ENCODE peak calls at places on chromosomes 4 and X, in six cellular contexts. One of them, this sample, is unnamed.

GRCh38 chr4:151921811-151922210 is 161.0 kb upstream of the GATB start:
- DNase-seq in lower lobe of right lung: no peak
- DNase-seq in fibroblast of lung: no peak
- DNase-seq in astrocyte of the spinal cord: peak; percentile 20
- DNase-seq in small intestine: no peak
- DNase-seq in IMR-90: peak; percentile 46
- DNase-seq in this sample: no peak

GRCh38 chrX:151776113-151776790 is 41.7 kb downstream of the CNGA2 start:
- DNase-seq in IMR-90: no peak
- DNase-seq in fibroblast of lung: no peak
- DNase-seq in small intestine: no peak
- DNase-seq in astrocyte of the spinal cord: no peak
- DNase-seq in lower lobe of right lung: no peak
- DNase-seq in this sample: no peak

GRCh38 chr4:153115322-153116100 is 88.7 kb upstream of the TRIM2 start:
- DNase-seq in lower lobe of right lung: no peak
- DNase-seq in small intestine: peak; percentile 63
- DNase-seq in IMR-90: peak; percentile 77
- DNase-seq in fibroblast of lung: peak; percentile 72
- DNase-seq in astrocyte of the spinal cord: peak; percentile 82
- DNase-seq in this sample: peak; percentile 34

GRCh38 chrX:13699183-13699826 is 10.4 kb downstream of the RAB9A start:
- DNase-seq in astrocyte of the spinal cord: no peak
- DNase-seq in lower lobe of right lung: no peak
- DNase-seq in fibroblast of lung: no peak
- DNase-seq in IMR-90: peak; percentile 23
- DNase-seq in small intestine: peak; percentile 85
- DNase-seq in this sample: no peak

GRCh38 chr4:138494931-138495330 is 252.8 kb upstream of the SLC7A11 start:
- DNase-seq in lower lobe of right lung: no peak
- DNase-seq in small intestine: peak; percentile 9
- DNase-seq in IMR-90: peak; percentile 46
- DNase-seq in fibroblast of lung: no peak
- DNase-seq in astrocyte of the spinal cord: peak; percentile 4
- DNase-seq in this sample: no peak

GRCh38 chr4:40908297-40908696 is 158.5 kb downstream of the NSUN7 start:
- DNase-seq in fibroblast of lung: no peak
- DNase-seq in small intestine: no peak
- DNase-seq in lower lobe of right lung: peak; percentile 71
- DNase-seq in IMR-90: no peak
- DNase-seq in astrocyte of the spinal cord: no peak
- DNase-seq in this sample: no peak

GRCh38 chr4:17204908-17205307 is 306.5 kb upstream of the LDB2 start:
- DNase-seq in small intestine: no peak
- DNase-seq in astrocyte of the spinal cord: no peak
- DNase-seq in lower lobe of right lung: no peak
- DNase-seq in IMR-90: no peak
- DNase-seq in fibroblast of lung: peak; percentile 37
- DNase-seq in this sample: no peak

GRCh38 chr4:121950212-121950679 is 1.6 kb downstream of the TRPC3 start:
- DNase-seq in astrocyte of the spinal cord: peak; percentile 70
- DNase-seq in small intestine: peak; percentile 37
- DNase-seq in IMR-90: peak; percentile 69
- DNase-seq in lower lobe of right lung: peak; percentile 82
- DNase-seq in fibroblast of lung: peak; percentile 79
- DNase-seq in this sample: peak; percentile 49

GRCh38 chr4:7062816-7063215 is 5.0 kb downstream of the GRPEL1 start:
- DNase-seq in IMR-90: no peak
- DNase-seq in astrocyte of the spinal cord: no peak
- DNase-seq in small intestine: no peak
- DNase-seq in lower lobe of right lung: no peak
- DNase-seq in fibroblast of lung: no peak
- DNase-seq in this sample: no peak

GRCh38 chr4:74133786-74134499 is 24.0 kb upstream of the MTHFD2L start:
- DNase-seq in astrocyte of the spinal cord: peak; percentile 91
- DNase-seq in IMR-90: peak; percentile 86
- DNase-seq in lower lobe of right lung: peak; percentile 72
- DNase-seq in small intestine: peak; percentile 78
- DNase-seq in fibroblast of lung: peak; percentile 93
- DNase-seq in this sample: peak; percentile 84

GRCh38 chr4:125368684-125369083 is 53.9 kb downstream of the FAT4 start:
- DNase-seq in lower lobe of right lung: no peak
- DNase-seq in IMR-90: peak; percentile 84
- DNase-seq in astrocyte of the spinal cord: peak; percentile 95
- DNase-seq in fibroblast of lung: peak; percentile 92
- DNase-seq in small intestine: no peak
- DNase-seq in this sample: no peak
- H3K4me3 ChIP-seq in lower lobe of right lung: peak overlapping the region; percentile 31
- H3K4me3 ChIP-seq in IMR-90: peak overlapping the region; percentile 60
- H3K4me3 ChIP-seq in astrocyte of the spinal cord: peak overlapping the region; percentile 23
- H3K4me3 ChIP-seq in fibroblast of lung: peak overlapping the region; percentile 37
- H3K4me3 ChIP-seq in small intestine: no peak overlapping the region
- H3K4me3 ChIP-seq in this sample: peak overlapping the region; percentile 44

DNA sequence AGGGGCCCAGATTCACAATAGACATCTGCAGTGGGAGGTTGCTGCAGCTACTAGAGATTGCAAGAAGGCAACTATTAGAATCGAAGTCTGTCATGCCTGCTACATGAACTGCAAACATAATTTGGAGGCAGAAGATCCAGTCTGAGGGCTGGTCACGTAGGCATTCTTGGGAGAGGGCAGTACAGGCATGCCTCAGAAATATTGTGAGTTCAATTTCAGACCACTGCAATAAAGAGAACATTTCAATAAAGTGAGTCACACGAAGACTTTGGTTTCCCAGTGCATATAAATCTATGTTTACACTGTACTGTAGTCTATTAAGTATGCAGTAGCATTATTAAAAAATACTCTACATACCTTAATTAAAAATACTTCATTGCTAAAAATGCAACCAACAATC is 585.8 kb upstream of the FAT1 start:
- DNase-seq in lower lobe of right lung: no peak
- DNase-seq in astrocyte of the spinal cord: peak; percentile 67
- DNase-seq in small intestine: no peak
- DNase-seq in IMR-90: peak; percentile 69
- DNase-seq in fibroblast of lung: peak; percentile 58
- DNase-seq in this sample: no peak
- H3K4me3 ChIP-seq in lower lobe of right lung: no peak overlapping the region
- H3K4me3 ChIP-seq in astrocyte of the spinal cord: no peak overlapping the region
- H3K4me3 ChIP-seq in small intestine: no peak overlapping the region
- H3K4me3 ChIP-seq in IMR-90: no peak overlapping the region
- H3K4me3 ChIP-seq in fibroblast of lung: no peak overlapping the region
- H3K4me3 ChIP-seq in this sample: no peak overlapping the region

DNA sequence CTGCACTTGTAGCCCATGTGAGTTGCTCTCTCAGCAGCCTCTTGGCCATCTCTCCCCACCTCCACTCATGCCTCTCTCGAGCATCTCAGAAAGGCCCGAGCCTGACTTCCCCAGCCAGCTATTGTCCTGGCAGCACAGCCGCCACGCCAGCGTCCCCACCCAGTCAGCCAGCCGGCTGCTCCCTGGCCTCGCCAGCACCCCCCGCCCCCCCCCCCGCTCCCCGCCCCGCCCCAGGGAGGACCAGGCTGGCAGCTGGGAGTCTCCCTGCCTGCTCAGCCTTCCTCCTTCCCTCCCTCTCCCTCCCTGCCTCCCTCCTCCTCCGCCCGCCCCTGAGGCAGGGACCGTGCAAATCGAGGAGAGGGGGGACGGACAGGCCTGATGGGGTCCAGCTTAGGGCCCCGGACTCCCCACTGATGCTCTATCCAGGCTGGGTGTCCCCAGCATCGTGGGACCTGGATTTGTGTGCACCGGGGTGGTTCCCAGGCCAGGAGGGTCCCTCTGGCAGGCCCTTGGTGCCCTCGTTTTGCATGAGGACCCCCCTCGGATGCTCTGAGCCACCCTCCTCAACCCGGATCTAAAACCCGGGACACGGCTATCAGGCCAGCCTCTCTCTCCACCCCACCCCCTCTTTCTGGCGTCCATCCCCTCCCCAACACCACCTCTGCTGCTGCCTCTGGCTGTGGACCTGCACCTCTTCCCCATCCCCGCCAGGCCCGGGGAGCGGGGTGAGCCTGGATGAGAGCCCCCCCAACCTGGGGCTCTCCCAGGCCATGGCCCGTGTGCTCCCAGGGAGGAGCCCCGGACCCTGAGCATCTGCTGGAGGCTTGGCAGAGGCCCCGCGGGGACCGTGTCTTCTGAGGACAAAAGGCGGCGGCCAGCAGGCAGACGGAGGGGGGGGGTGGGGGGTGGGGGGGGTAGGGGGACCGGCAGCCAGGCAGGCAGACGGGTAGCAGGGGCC is at the start of gene GPR173:
- DNase-seq in fibroblast of lung: peak; percentile 75
- DNase-seq in small intestine: peak; percentile 17
- DNase-seq in astrocyte of the spinal cord: peak; percentile 78
- DNase-seq in lower lobe of right lung: peak; percentile 50
- DNase-seq in IMR-90: peak; percentile 66
- DNase-seq in this sample: peak; percentile 78
- H3K4me3 ChIP-seq in fibroblast of lung: peak within 1 kb of the TSS; percentile 56
- H3K4me3 ChIP-seq in small intestine: peak within 1 kb of the TSS; percentile 15
- H3K4me3 ChIP-seq in astrocyte of the spinal cord: peak within 1 kb of the TSS; percentile 66
- H3K4me3 ChIP-seq in lower lobe of right lung: peak within 1 kb of the TSS; percentile 46
- H3K4me3 ChIP-seq in IMR-90: peak within 1 kb of the TSS; percentile 100
- H3K4me3 ChIP-seq in this sample: peak within 1 kb of the TSS; percentile 60

GRCh38 chr4:212438-213174 is 88.3 kb downstream of the ZNF718 start:
- DNase-seq in small intestine: peak; percentile 0
- DNase-seq in IMR-90: peak; percentile 71
- DNase-seq in lower lobe of right lung: peak; percentile 61
- DNase-seq in fibroblast of lung: peak; percentile 88
- DNase-seq in astrocyte of the spinal cord: peak; percentile 91
- DNase-seq in this sample: peak; percentile 66
- H3K4me3 ChIP-seq in small intestine: no peak overlapping the region
- H3K4me3 ChIP-seq in IMR-90: peak overlapping the region; percentile 77
- H3K4me3 ChIP-seq in lower lobe of right lung: peak overlapping the region; percentile 60
- H3K4me3 ChIP-seq in fibroblast of lung: peak overlapping the region; percentile 71
- H3K4me3 ChIP-seq in astrocyte of the spinal cord: peak overlapping the region; percentile 67
- H3K4me3 ChIP-seq in this sample: peak overlapping the region; percentile 78

GRCh38 chr4:15007201-15007600 is 4.9 kb downstream of the CPEB2 start:
- DNase-seq in fibroblast of lung: no peak
- DNase-seq in astrocyte of the spinal cord: no peak
- DNase-seq in IMR-90: no peak
- DNase-seq in small intestine: no peak
- DNase-seq in lower lobe of right lung: no peak
- DNase-seq in this sample: no peak
- H3K4me3 ChIP-seq in fibroblast of lung: peak overlapping the region; percentile 77
- H3K4me3 ChIP-seq in astrocyte of the spinal cord: peak overlapping the region; percentile 21
- H3K4me3 ChIP-seq in IMR-90: peak overlapping the region; percentile 18
- H3K4me3 ChIP-seq in small intestine: no peak overlapping the region
- H3K4me3 ChIP-seq in lower lobe of right lung: no peak overlapping the region
- H3K4me3 ChIP-seq in this sample: peak overlapping the region; percentile 93

GRCh38 chrX:139691493-139691842 is 16.5 kb downstream of the MCF2 start:
- DNase-seq in astrocyte of the spinal cord: peak; percentile 3
- DNase-seq in IMR-90: no peak
- DNase-seq in lower lobe of right lung: no peak
- DNase-seq in fibroblast of lung: no peak
- DNase-seq in small intestine: no peak
- DNase-seq in this sample: no peak
- H3K4me3 ChIP-seq in astrocyte of the spinal cord: peak overlapping the region; percentile 25
- H3K4me3 ChIP-seq in IMR-90: no peak overlapping the region
- H3K4me3 ChIP-seq in lower lobe of right lung: peak overlapping the region; percentile 44
- H3K4me3 ChIP-seq in fibroblast of lung: no peak overlapping the region
- H3K4me3 ChIP-seq in small intestine: no peak overlapping the region
- H3K4me3 ChIP-seq in this sample: peak overlapping the region; percentile 53

GRCh38 chr4:112297495-112297894 is 326 bp downstream of the ALPK1 start:
- DNase-seq in lower lobe of right lung: no peak
- DNase-seq in IMR-90: no peak
- DNase-seq in fibroblast of lung: no peak
- DNase-seq in small intestine: no peak
- DNase-seq in astrocyte of the spinal cord: no peak
- DNase-seq in this sample: no peak

GRCh38 chr4:112302320-112303274 is 5.4 kb downstream of the ALPK1 start:
- DNase-seq in lower lobe of right lung: no peak
- DNase-seq in astrocyte of the spinal cord: no peak
- DNase-seq in fibroblast of lung: no peak
- DNase-seq in small intestine: peak; percentile 13
- DNase-seq in IMR-90: no peak
- DNase-seq in this sample: no peak

DNA sequence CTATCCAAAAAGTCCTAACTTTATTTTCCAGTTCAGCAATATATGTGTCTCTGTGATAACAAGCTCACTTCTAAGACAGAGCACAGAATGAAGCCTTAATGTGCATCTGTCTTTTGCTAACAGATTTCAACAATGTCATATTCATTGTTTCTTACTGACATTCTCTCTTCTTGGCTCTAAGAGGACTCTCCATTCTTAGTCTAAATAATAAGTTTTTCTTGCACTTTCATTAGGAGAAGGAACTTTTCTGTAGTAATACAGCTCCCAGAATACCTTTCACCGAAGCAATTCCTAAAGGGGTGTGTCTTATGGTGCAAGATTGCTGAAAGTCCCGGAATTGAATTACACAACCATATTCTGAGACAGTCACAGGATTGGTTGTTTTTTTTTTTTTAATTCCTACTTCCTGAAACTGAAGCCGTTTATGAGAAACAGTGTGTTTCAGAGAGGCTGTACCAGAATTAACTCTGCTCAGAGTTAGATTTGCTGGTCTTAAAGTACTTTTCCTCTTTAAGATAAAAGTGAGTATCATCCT is at the start of gene ALPK1:
- DNase-seq in IMR-90: peak; percentile 94
- DNase-seq in small intestine: peak; percentile 88
- DNase-seq in fibroblast of lung: peak; percentile 97
- DNase-seq in astrocyte of the spinal cord: peak; percentile 86
- DNase-seq in lower lobe of right lung: no peak
- DNase-seq in this sample: no peak
- H3K4me3 ChIP-seq in IMR-90: peak within 1 kb of the TSS; percentile 59
- H3K4me3 ChIP-seq in small intestine: peak within 1 kb of the TSS; percentile 44
- H3K4me3 ChIP-seq in fibroblast of lung: peak within 1 kb of the TSS; percentile 74
- H3K4me3 ChIP-seq in astrocyte of the spinal cord: peak within 1 kb of the TSS; percentile 35
- H3K4me3 ChIP-seq in lower lobe of right lung: peak within 1 kb of the TSS; percentile 55
- H3K4me3 ChIP-seq in this sample: peak within 1 kb of the TSS; percentile 50

GRCh38 chr4:84498203-84499026 is 677 bp downstream of the NKX6-1 start:
- DNase-seq in fibroblast of lung: peak; percentile 32
- DNase-seq in lower lobe of right lung: no peak
- DNase-seq in IMR-90: peak; percentile 7
- DNase-seq in astrocyte of the spinal cord: peak; percentile 43
- DNase-seq in small intestine: no peak
- DNase-seq in this sample: no peak

GRCh38 chr4:84497835-84498202 is 1.3 kb downstream of the NKX6-1 start:
- DNase-seq in small intestine: no peak
- DNase-seq in fibroblast of lung: no peak
- DNase-seq in lower lobe of right lung: no peak
- DNase-seq in IMR-90: no peak
- DNase-seq in astrocyte of the spinal cord: no peak
- DNase-seq in this sample: no peak

GRCh38 chr4:84496356-84497219 is 2.5 kb downstream of the NKX6-1 start:
- DNase-seq in astrocyte of the spinal cord: peak; percentile 38
- DNase-seq in fibroblast of lung: no peak
- DNase-seq in lower lobe of right lung: no peak
- DNase-seq in small intestine: no peak
- DNase-seq in IMR-90: no peak
- DNase-seq in this sample: no peak

GRCh38 chr4:84495448-84496221 is 3.5 kb downstream of the NKX6-1 start:
- DNase-seq in IMR-90: no peak
- DNase-seq in lower lobe of right lung: no peak
- DNase-seq in astrocyte of the spinal cord: peak; percentile 30
- DNase-seq in fibroblast of lung: no peak
- DNase-seq in small intestine: no peak
- DNase-seq in this sample: no peak

GRCh38 chr4:84497220-84497834 is 1.8 kb downstream of the NKX6-1 start:
- DNase-seq in small intestine: no peak
- DNase-seq in astrocyte of the spinal cord: peak; percentile 55
- DNase-seq in fibroblast of lung: no peak
- DNase-seq in IMR-90: peak; percentile 2
- DNase-seq in lower lobe of right lung: no peak
- DNase-seq in this sample: no peak
- H3K4me3 ChIP-seq in small intestine: no peak overlapping the region
- H3K4me3 ChIP-seq in astrocyte of the spinal cord: peak overlapping the region; percentile 61
- H3K4me3 ChIP-seq in fibroblast of lung: peak overlapping the region; percentile 42
- H3K4me3 ChIP-seq in IMR-90: no peak overlapping the region
- H3K4me3 ChIP-seq in lower lobe of right lung: peak overlapping the region; percentile 48
- H3K4me3 ChIP-seq in this sample: peak overlapping the region; percentile 48